ENCODE peak calls at places on chromosome 14, in four cellular contexts. M is body of pancreas; R is activated CD8-positive, alpha-beta memory T cell treated with anti-CD3 and anti-CD28 coated beads for 24 hours; T is KBM-7. P is an unnamed sample.

GRCh38 chr14:89489796-89490506 is 72.9 kb upstream of the FOXN3 start:
- DNase-seq in T (no peak), R (no peak), M (no peak), P (no peak)

GRCh38 chr14:71586131-71586893 is 345.9 kb upstream of the RGS6 start:
- DNase-seq in T (no peak), R (no peak), M (no peak), P (no peak)

GRCh38 chr14:90193925-90194324 is 62.4 kb upstream of the PSMC1 start:
- DNase-seq in M (no peak), R (no peak), T (peak; percentile 11), P (no peak)

GRCh38 chr14:68369289-68369925 is 423.5 kb downstream of the ZFP36L1 start:
- DNase-seq in T (no peak), R (no peak), M (no peak), P (no peak)

GRCh38 chr14:88546621-88547385 is 8.0 kb downstream of the PTPN21 start:
- DNase-seq in T (no peak), M (no peak), R (no peak), P (no peak)

GRCh38 chr14:105483300-105484068 is 3.2 kb upstream of the CRIP1 start:
- DNase-seq in T (no peak), R (no peak), M (no peak), P (no peak)

GRCh38 chr14:66530526-66530925 is 22.6 kb downstream of the GPHN start:
- DNase-seq in R (no peak), M (no peak), T (no peak), P (no peak)

GRCh38 chr14:93962701-93963601 is 13.4 kb downstream of the ASB2 start:
- DNase-seq in M (no peak), T (peak; percentile 69), R (peak; percentile 84), P (no peak)

GRCh38 chr14:98962118-98962517 is 309.9 kb downstream of the BCL11B start:
- DNase-seq in M (no peak), R (no peak), T (no peak), P (no peak)

GRCh38 chr14:68047910-68048309 is 228.3 kb downstream of the RAD51B start:
- DNase-seq in R (no peak), T (no peak), M (no peak), P (no peak)